ENCODE peak calls at places on chromosomes 2 and 18, in four cellular contexts. One of them, this sample, is unnamed.

GRCh38 chr2:223674998-223675609 is 72.9 kb upstream of the SCG2 start:
- DNase-seq in H1: no peak
- DNase-seq in GM12878: no peak
- DNase-seq in K562: peak; percentile 21
- DNase-seq in this sample: peak; percentile 30

GRCh38 chr2:53939656-53940055 is 31.1 kb downstream of the PSME4 start:
- DNase-seq in GM12878: no peak
- DNase-seq in K562: no peak
- DNase-seq in H1: no peak
- DNase-seq in this sample: no peak

GRCh38 chr2:80112790-80113189 is 191.8 kb downstream of the LRRTM1 start:
- DNase-seq in K562: no peak
- DNase-seq in H1: no peak
- DNase-seq in GM12878: no peak
- DNase-seq in this sample: no peak

GRCh38 chr2:26011609-26011989 is 22.3 kb upstream of the RAB10 start:
- DNase-seq in GM12878: no peak
- DNase-seq in H1: no peak
- DNase-seq in K562: no peak
- DNase-seq in this sample: no peak

GRCh38 chr18:28124239-28125029 is 52.5 kb downstream of the CDH2 start:
- DNase-seq in K562: no peak
- DNase-seq in GM12878: no peak
- DNase-seq in H1: no peak
- DNase-seq in this sample: no peak

GRCh38 chr2:158034198-158034831 is 67.4 kb upstream of the UPP2 start:
- DNase-seq in GM12878: no peak
- DNase-seq in H1: no peak
- DNase-seq in K562: peak; percentile 58
- DNase-seq in this sample: peak; percentile 74

GRCh38 chr2:18398833-18399232 is 161.6 kb downstream of the RDH14 start:
- DNase-seq in GM12878: no peak
- DNase-seq in K562: no peak
- DNase-seq in H1: no peak
- DNase-seq in this sample: no peak

GRCh38 chr18:44198296-44199284 is 482.1 kb upstream of the SETBP1 start:
- DNase-seq in GM12878: no peak
- DNase-seq in K562: no peak
- DNase-seq in H1: no peak
- DNase-seq in this sample: no peak

GRCh38 chr2:132562245-132562644 is 107.8 kb downstream of the LYPD1 start:
- DNase-seq in H1: no peak
- DNase-seq in GM12878: no peak
- DNase-seq in K562: no peak
- DNase-seq in this sample: no peak

GRCh38 chr2:231672617-231673347 is 35.5 kb upstream of the PTMA start:
- DNase-seq in GM12878: peak; percentile 71
- DNase-seq in H1: peak; percentile 86
- DNase-seq in K562: peak; percentile 79
- DNase-seq in this sample: peak; percentile 71

GRCh38 chr2:45930396-45930792 is 278.9 kb downstream of the PRKCE start:
- DNase-seq in H1: no peak
- DNase-seq in K562: no peak
- DNase-seq in GM12878: no peak
- DNase-seq in this sample: no peak

GRCh38 chr2:223580951-223581350 is 21.2 kb downstream of the SCG2 start:
- DNase-seq in GM12878: no peak
- DNase-seq in K562: no peak
- DNase-seq in H1: no peak
- DNase-seq in this sample: no peak

GRCh38 chr2:109481196-109481555 is 132.6 kb downstream of the SEPTIN10 start:
- DNase-seq in GM12878: no peak
- DNase-seq in K562: no peak
- DNase-seq in H1: no peak
- DNase-seq in this sample: no peak

GRCh38 chr18:2529154-2529553 is 42.2 kb downstream of the METTL4 start:
- DNase-seq in H1: no peak
- DNase-seq in GM12878: no peak
- DNase-seq in K562: no peak
- DNase-seq in this sample: peak; percentile 4

GRCh38 chr2:22143840-22144239 is 1020.1 kb downstream of the TDRD15 start:
- DNase-seq in H1: no peak
- DNase-seq in K562: no peak
- DNase-seq in GM12878: no peak
- DNase-seq in this sample: no peak

GRCh38 chr2:15999592-16000469 is 59.5 kb downstream of the MYCN start:
- DNase-seq in H1: no peak
- DNase-seq in K562: no peak
- DNase-seq in GM12878: no peak
- DNase-seq in this sample: no peak

GRCh38 chr2:234865040-234865439 is 86.8 kb upstream of the SH3BP4 start:
- DNase-seq in H1: no peak
- DNase-seq in GM12878: no peak
- DNase-seq in K562: no peak
- DNase-seq in this sample: no peak
- TF ChIP-seq RFX5 in H1: no peak
- TF ChIP-seq RFX5 in GM12878: no peak
- TF ChIP-seq RFX5 in K562: no peak
- TF ChIP-seq RFX5 in this sample: no peak

GRCh38 chr2:74216642-74217041 is 18.2 kb downstream of the MTHFD2 start:
- DNase-seq in H1: peak; percentile 16
- DNase-seq in K562: no peak
- DNase-seq in GM12878: no peak
- DNase-seq in this sample: no peak
- TF ChIP-seq ATF2 in H1: no peak
- TF ChIP-seq ATF2 in K562: no peak
- TF ChIP-seq ATF2 in GM12878: no peak
- TF ChIP-seq ATF2 in this sample: no peak

GRCh38 chr2:215664847-215665525 is 229.1 kb upstream of the FN1 start:
- DNase-seq in GM12878: peak; percentile 63
- DNase-seq in K562: no peak
- DNase-seq in H1: no peak
- DNase-seq in this sample: peak; percentile 41
- TF ChIP-seq RFX5 in GM12878: no peak
- TF ChIP-seq RFX5 in K562: no peak
- TF ChIP-seq RFX5 in H1: no peak
- TF ChIP-seq RFX5 in this sample: no peak

DNA sequence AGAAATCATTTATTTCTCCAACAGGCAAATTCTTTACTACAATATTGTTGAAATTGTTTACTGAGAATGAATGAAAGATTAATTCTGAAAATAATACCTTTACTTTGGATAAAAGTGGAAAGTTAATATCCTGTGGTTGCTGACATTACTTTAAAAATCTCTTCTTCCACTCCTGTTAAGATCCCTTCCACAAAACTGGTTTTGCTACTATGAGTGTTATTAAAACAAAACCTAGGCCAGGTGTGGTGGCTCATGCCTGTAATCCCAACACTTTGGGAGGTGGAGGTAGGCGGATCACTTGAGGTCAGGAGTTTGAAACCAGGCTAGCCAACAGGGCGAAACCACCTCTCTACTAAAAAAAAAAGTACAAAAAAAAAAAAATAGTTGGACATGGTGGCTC is 123.9 kb upstream of the CCDC150 start:
- DNase-seq in GM12878: no peak
- DNase-seq in K562: no peak
- DNase-seq in H1: no peak
- DNase-seq in this sample: no peak
- TF ChIP-seq ATF2 in GM12878: no peak
- TF ChIP-seq ATF2 in K562: no peak
- TF ChIP-seq ATF2 in H1: no peak
- TF ChIP-seq ATF2 in this sample: no peak

GRCh38 chr2:127638361-127639110 is 7.4 kb upstream of the GPR17 start:
- DNase-seq in GM12878: no peak
- DNase-seq in K562: peak; percentile 72
- DNase-seq in H1: peak; percentile 83
- DNase-seq in this sample: no peak
- TF ChIP-seq RFX5 in GM12878: no peak
- TF ChIP-seq RFX5 in K562: no peak
- TF ChIP-seq RFX5 in H1: no peak
- TF ChIP-seq RFX5 in this sample: no peak

This sample was measured in HepG2.